ENCODE peak calls at places on chromosomes 3 and 15, in eight cellular contexts. T is ACHN, C is astrocyte of the cerebellum, W is T-helper 1 cell, H is germinal center, K is T follicular helper cell, V is kidney glomerular epithelial cell, X is EL. P is an unnamed sample.

GRCh38 chr3:143389388-143389787 is 269.8 kb downstream of the CHST2 start:
- DNase-seq in T (no peak), C (no peak), W (no peak), H (no peak), K (no peak), V (no peak), X (no peak), P (no peak)

GRCh38 chr3:52046186-52046913 is 10.0 kb downstream of the DUSP7 start:
- DNase-seq in T (peak), C (peak), W (no peak), H (no peak), K (no peak), V (peak), X (peak), P (no peak)

GRCh38 chr15:67178569-67179210 is 75.8 kb downstream of the AAGAB start:
- DNase-seq in T (peak), C (peak), W (no peak), H (no peak), K (no peak), V (peak), X (peak), P (no peak)

GRCh38 chr3:138625707-138626365 is 17.3 kb downstream of the FAIM start:
- DNase-seq in T (no peak), C (no peak), W (no peak), H (no peak), K (no peak), V (peak), X (peak), P (no peak)

GRCh38 chr3:130508970-130509369 is 8.0 kb upstream of the COL6A6 start:
- DNase-seq in T (no peak), C (no peak), W (no peak), H (no peak), K (no peak), V (no peak), X (no peak), P (no peak)

GRCh38 chr3:21573291-21573690 is 177.7 kb downstream of the ZNF385D start:
- DNase-seq in T (no peak), C (no peak), W (no peak), H (no peak), K (no peak), V (no peak), X (peak), P (no peak)

GRCh38 chr3:115211810-115212492 is 64.9 kb upstream of the ZBTB20 start:
- DNase-seq in T (no peak), C (no peak), W (no peak), H (no peak), K (no peak), V (no peak), X (no peak), P (no peak)

GRCh38 chr3:100696161-100696560 is 13.1 kb upstream of the TFG start:
- DNase-seq in T (no peak), C (no peak), W (no peak), H (no peak), K (no peak), V (no peak), X (no peak), P (no peak)

GRCh38 chr3:129702934-129703712 is 96.6 kb upstream of the PLXND1 start:
- DNase-seq in T (no peak), C (no peak), W (no peak), H (no peak), K (no peak), V (peak), X (no peak), P (no peak)

GRCh38 chr3:152595975-152596832 is 238.7 kb upstream of the P2RY1 start:
- DNase-seq in T (no peak), C (peak), W (no peak), H (peak), K (no peak), V (peak), X (peak), P (peak)

GRCh38 chr3:125231895-125232294 is 19.3 kb upstream of the SLC12A8 start:
- DNase-seq in T (peak), C (peak), W (no peak), H (no peak), K (no peak), V (peak), X (peak), P (no peak)

GRCh38 chr3:122902326-122902725 is 107.5 kb downstream of the SLC49A4 start:
- DNase-seq in T (peak), C (no peak), W (no peak), H (no peak), K (no peak), V (peak), X (peak), P (no peak)

P was measured in stimulated activated naive B cell treated with anti-CD40 and anti-IgM and Interleukin-4, amounts not matched to agents 10 μg/mL and 1 μg/mL and 100 μg/mL, for 72 hours.